ENCODE peak calls at places on chromosomes 1 and 21, in four cellular contexts. H, X, Q and V are unnamed samples. For H3K79me2 and H3K4me1, the result is how much of the 10 kb centered on the place peaks cover.

GRCh38 chr1:99051611-99052283 is 47.1 kb upstream of the PLPPR5 start:
- DNase-seq in H (no peak), X (no peak), Q (no peak), V (no peak)

GRCh38 chr1:19764848-19765247 is 34.9 kb downstream of the TMCO4 start:
- DNase-seq in H (no peak), X (no peak), Q (peak), V (no peak)

GRCh38 chr1:108897865-108898720 is 21.3 kb downstream of the GPSM2 start:
- DNase-seq in H (no peak), X (no peak), Q (peak), V (peak)

GRCh38 chr1:227459326-227459841 is 104.0 kb upstream of the ZNF678 start:
- DNase-seq in H (no peak), X (no peak), Q (peak), V (peak)

GRCh38 chr1:246476771-246477170 is 30.3 kb downstream of the SMYD3 start:
- DNase-seq in H (no peak), X (no peak), Q (no peak), V (no peak)

GRCh38 chr1:39354572-39354971 is 136.9 kb upstream of the BMP8A start:
- DNase-seq in H (no peak), X (no peak), Q (no peak), V (no peak)

GRCh38 chr1:85343612-85344255 is 67.3 kb upstream of the BCL10 start:
- DNase-seq in H (no peak), X (no peak), Q (no peak), V (peak)

GRCh38 chr1:52296345-52296744 is 69.7 kb downstream of the CC2D1B start:
- DNase-seq in H (no peak), X (no peak), Q (peak), V (peak)

GRCh38 chr1:39729030-39729429 is 9.7 kb upstream of the PPIE start:
- DNase-seq in H (no peak), X (no peak), Q (no peak), V (no peak)

GRCh38 chr1:227898502-227899140 is 49.1 kb downstream of the WNT9A start:
- DNase-seq in H (peak), X (no peak), Q (no peak), V (no peak)

GRCh38 chr1:160309183-160309535 is 24.2 kb upstream of the PEX19 start:
- DNase-seq in H (no peak), X (no peak), Q (peak), V (no peak)

GRCh38 chr1:116906812-116907211 is 2.9 kb upstream of the PTGFRN start:
- DNase-seq in H (no peak), X (no peak), Q (peak), V (no peak)

GRCh38 chr21:27424601-27425000 is 457.7 kb upstream of the ADAMTS5 start:
- DNase-seq in H (no peak), X (no peak), Q (peak), V (no peak)

GRCh38 chr1:215567491-215568286 is 585 bp downstream of the KCTD3 start:
- DNase-seq in H (peak), X (peak), Q (peak), V (peak)

GRCh38 chr1:161864577-161864976 is 98.5 kb downstream of the ATF6 start:
- DNase-seq in H (no peak), X (no peak), Q (no peak), V (no peak)

GRCh38 chr1:94207695-94208094 is 29.7 kb downstream of the ARHGAP29 start:
- DNase-seq in H (no peak), X (no peak), Q (no peak), V (no peak)

GRCh38 chr1:107618539-107618938 is 346.4 kb downstream of the VAV3 start:
- DNase-seq in H (no peak), X (no peak), Q (no peak), V (no peak)

GRCh38 chr1:159854693-159855192 is 7.7 kb downstream of the VSIG8 start:
- DNase-seq in H (peak), X (peak), Q (peak), V (peak)

GRCh38 chr1:205037539-205037938 is 5.5 kb upstream of the CNTN2 start:
- DNase-seq in H (no peak), X (no peak), Q (no peak), V (no peak)

GRCh38 chr1:203186446-203187305 is at the start of gene CHI3L1:
- DNase-seq in H (no peak), X (no peak), Q (no peak), V (peak)

GRCh38 chr21:38487906-38488639 is 10.2 kb downstream of the ERG start:
- DNase-seq in H (no peak), X (no peak), Q (no peak), V (no peak)

GRCh38 chr1:228205526-228206436 is 2.1 kb upstream of the OBSCN start:
- DNase-seq in H (peak), X (no peak), Q (no peak), V (no peak)

GRCh38 chr1:245129321-245129720 is 25.5 kb upstream of the KIF26B start:
- DNase-seq in H (no peak), X (no peak), Q (no peak), V (no peak)

GRCh38 chr21:41745026-41745820 is 21.6 kb downstream of the RIPK4 start:
- DNase-seq in H (no peak), X (no peak), Q (no peak), V (no peak)
- H3K79me2 ChIP-seq in H (under half), X (under half), Q (under half), V (under half)

GRCh38 chr1:8392522-8392921 is 74.6 kb downstream of the SLC45A1 start:
- DNase-seq in H (no peak), X (no peak), Q (no peak), V (no peak)
- H3K4me1 ChIP-seq in H (under half), X (under half), Q (under half), V (under half)

GRCh38 chr1:231062500-231063270 is 22.6 kb upstream of the FAM89A start:
- DNase-seq in H (no peak), X (no peak), Q (no peak), V (no peak)

GRCh38 chr1:231068772-231069171 is 28.7 kb upstream of the FAM89A start:
- DNase-seq in H (no peak), X (no peak), Q (no peak), V (no peak)

GRCh38 chr1:231065510-231066241 is 25.6 kb upstream of the FAM89A start:
- DNase-seq in H (no peak), X (no peak), Q (no peak), V (peak)

GRCh38 chr1:231059566-231060193 is 19.6 kb upstream of the FAM89A start:
- DNase-seq in H (no peak), X (no peak), Q (no peak), V (no peak)

DNA sequence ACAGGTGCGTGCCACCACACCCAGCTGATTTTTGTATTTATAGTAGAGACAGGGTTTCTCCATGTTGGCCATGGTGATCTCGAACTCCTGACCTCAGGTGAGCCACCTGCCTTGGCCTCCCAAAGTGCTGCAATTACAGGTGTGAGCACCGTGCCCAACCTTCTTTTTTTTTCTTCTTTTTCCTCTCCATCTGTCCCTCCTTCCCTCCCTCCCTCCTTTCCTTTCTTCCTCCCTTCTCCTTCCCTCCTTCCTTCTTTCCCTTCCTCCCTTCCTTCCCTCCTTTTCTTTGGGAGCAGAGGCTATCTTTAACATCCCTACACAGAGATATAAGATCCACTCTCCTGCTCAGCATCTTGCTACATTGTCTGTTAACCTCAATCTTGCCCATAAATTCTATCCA is 24.4 kb upstream of the FAM89A start:
- DNase-seq in H (no peak), X (no peak), Q (no peak), V (no peak)
- H2BK5ac ChIP-seq in H (no peak), X (no peak), Q (no peak), V (no peak)

GRCh38 chr1:53547321-53547720 is 88.1 kb downstream of the DMRTB1 start:
- DNase-seq in H (no peak), X (no peak), Q (no peak), V (no peak)
- H3K79me2 ChIP-seq in H (under half), X (under half), Q (under half), V (under half)

GRCh38 chr1:32198237-32199042 is 2.0 kb upstream of the CCDC28B start:
- DNase-seq in H (no peak), X (no peak), Q (no peak), V (no peak)

GRCh38 chr1:32199717-32200072 is 700 bp upstream of the CCDC28B start:
- DNase-seq in H (peak), X (peak), Q (no peak), V (peak)

GRCh38 chr1:32201011-32201855 is 838 bp downstream of the CCDC28B start:
- DNase-seq in H (peak), X (peak), Q (no peak), V (peak)

GRCh38 chr1:32199043-32199716 is 1.2 kb upstream of the CCDC28B start:
- DNase-seq in H (no peak), X (no peak), Q (no peak), V (no peak)

GRCh38 chr1:32200226-32201010 is at the start of gene CCDC28B:
- DNase-seq in H (peak), X (peak), Q (peak), V (peak)
- H3K4me1 ChIP-seq in H (under half), X (under half), Q (under half), V (under half)

DNA sequence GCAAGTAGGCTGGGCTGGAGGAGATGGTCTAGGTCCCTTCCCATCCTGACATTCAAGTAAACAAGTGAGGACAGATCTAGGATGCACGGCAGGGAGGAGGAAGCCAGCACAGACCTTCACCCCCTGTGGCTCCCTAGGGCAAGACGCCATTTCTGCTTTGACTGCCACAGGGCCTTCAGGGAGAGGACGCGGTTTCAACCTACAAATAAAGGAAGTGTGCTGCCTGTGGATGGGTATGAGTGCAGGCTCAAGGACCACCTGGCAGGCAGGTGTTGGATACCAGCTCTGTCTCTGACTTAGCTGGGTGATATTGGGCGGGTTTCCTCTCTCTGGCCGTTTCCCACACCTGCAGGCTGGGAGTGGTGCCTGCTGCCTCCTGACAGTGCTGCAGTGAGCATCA is 16.2 kb downstream of the SLC2A1 start:
- DNase-seq in H (no peak), X (no peak), Q (no peak), V (no peak)
- H2BK5ac ChIP-seq in H (no peak), X (peak), Q (peak), V (no peak)

DNA sequence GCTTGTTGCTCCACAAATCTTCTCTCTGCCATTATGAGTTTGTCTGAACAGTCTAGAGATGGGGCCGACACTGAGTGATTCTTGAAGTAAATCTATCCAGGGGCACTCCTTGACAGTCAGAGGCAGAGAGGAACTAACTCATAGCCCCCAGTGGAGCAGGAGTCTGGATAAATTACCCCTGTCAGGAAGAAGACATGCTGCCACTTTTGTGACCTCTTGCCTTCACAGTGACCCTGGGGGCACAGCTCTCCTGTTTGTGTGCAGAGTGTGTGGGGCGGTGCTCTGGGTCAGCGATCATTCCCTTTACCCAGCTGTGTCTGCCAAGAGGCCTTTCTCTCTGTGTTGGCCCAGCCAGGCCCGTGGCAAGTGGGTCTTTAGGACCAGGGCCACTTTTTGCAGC is 29.5 kb downstream of the PEX14 start:
- DNase-seq in H (no peak), X (no peak), Q (no peak), V (no peak)
- H3K79me2 ChIP-seq in H (under half), X (under half), Q (under half), V (under half)

GRCh38 chr1:9374748-9375345 is 82.2 kb downstream of the SPSB1 start:
- DNase-seq in H (no peak), X (no peak), Q (no peak), V (peak)

GRCh38 chr1:9376886-9377333 is 84.2 kb downstream of the SPSB1 start:
- DNase-seq in H (no peak), X (no peak), Q (no peak), V (no peak)

GRCh38 chr1:9376430-9376829 is 83.7 kb downstream of the SPSB1 start:
- DNase-seq in H (no peak), X (no peak), Q (no peak), V (no peak)

GRCh38 chr1:9373614-9374013 is 80.9 kb downstream of the SPSB1 start:
- DNase-seq in H (no peak), X (no peak), Q (no peak), V (peak)

GRCh38 chr1:9375912-9376311 is 83.2 kb downstream of the SPSB1 start:
- DNase-seq in H (no peak), X (no peak), Q (no peak), V (no peak)
- H3K4me1 ChIP-seq in H (under half), X (under half), Q (half or more), V (under half)